ENCODE peak calls at places on chromosome 21, in nine cellular contexts. N is T follicular helper cell, C is pons, T is NCI-H2081 treated with DMSO at 0.1 percent for 48 hours, S is epithelial cell of esophagus, J is NCI-H510A, P is HCEC 1CT, M is GM10248, Q is H9. F is an unnamed sample.

GRCh38 chr21:43276811-43277210 is 108.0 kb downstream of the CRYAA start:
- DNase-seq in N (no peak), C (no peak), T (no peak), S (no peak), J (no peak), P (no peak), M (no peak), Q (no peak), F (no peak)

GRCh38 chr21:25967566-25968438 is 202.8 kb downstream of the APP start:
- DNase-seq in N (no peak), C (peak), T (no peak), S (peak), J (no peak), P (no peak), M (peak), Q (no peak), F (peak)

GRCh38 chr21:46218906-46219590 is 9.5 kb downstream of the LSS start:
- DNase-seq in N (no peak), C (no peak), T (no peak), S (no peak), J (no peak), P (no peak), M (no peak), Q (no peak), F (no peak)

GRCh38 chr21:33587792-33588484 is 546 bp downstream of the DONSON start:
- DNase-seq in N (no peak), C (no peak), T (no peak), S (peak), J (no peak), P (peak), M (peak), Q (peak), F (no peak)

GRCh38 chr21:43818685-43819084 is 29.3 kb downstream of the RRP1 start:
- DNase-seq in N (no peak), C (peak), T (no peak), S (no peak), J (no peak), P (no peak), M (no peak), Q (no peak), F (no peak)

GRCh38 chr21:39175154-39175553 is 8.1 kb downstream of the PSMG1 start:
- DNase-seq in N (no peak), C (no peak), T (no peak), S (peak), J (no peak), P (peak), M (no peak), Q (no peak), F (peak)

GRCh38 chr21:15006594-15007230 is 58.1 kb downstream of the NRIP1 start:
- DNase-seq in N (no peak), C (no peak), T (no peak), S (no peak), J (no peak), P (no peak), M (no peak), Q (no peak), F (no peak)

GRCh38 chr21:29230541-29231275 is 68.0 kb upstream of the BACH1 start:
- DNase-seq in N (no peak), C (no peak), T (no peak), S (peak), J (no peak), P (no peak), M (no peak), Q (no peak), F (peak)

GRCh38 chr21:40546657-40547056 is 300.3 kb downstream of the DSCAM start:
- DNase-seq in N (no peak), C (peak), T (no peak), S (no peak), J (no peak), P (no peak), M (no peak), Q (no peak), F (no peak)

GRCh38 chr21:15293251-15293650 is 228.5 kb upstream of the NRIP1 start:
- DNase-seq in N (no peak), C (no peak), T (no peak), S (peak), J (no peak), P (peak), M (no peak), Q (no peak), F (peak)